ENCODE peak calls at places on chromosomes 13 and 19, in seven cellular contexts. H is fibroblast of lung, Q is uterus, Y is tibial artery, M is PC-9, C is stomach, K is astrocyte of the spinal cord. A is an unnamed sample.

GRCh38 chr13:32019612-32020233 is 11.9 kb upstream of the FRY start:
- DNase-seq in H (peak), Q (peak), Y (no peak), M (no peak), C (no peak), K (peak), A (no peak)

GRCh38 chr13:105177265-105177900 is 1358.1 kb downstream of the EFNB2 start:
- DNase-seq in H (peak), Q (no peak), Y (no peak), M (no peak), C (no peak), K (no peak), A (no peak)

GRCh38 chr13:40682449-40683240 is 16.2 kb upstream of the FOXO1 start:
- DNase-seq in H (peak), Q (no peak), Y (no peak), M (no peak), C (no peak), K (peak), A (no peak)

GRCh38 chr19:37943480-37943879 is 36.5 kb downstream of the SIPA1L3 start:
- DNase-seq in H (no peak), Q (no peak), Y (no peak), M (no peak), C (peak), K (no peak), A (no peak)

GRCh38 chr19:46373573-46374359 is 26.9 kb downstream of the PPP5C start:
- DNase-seq in H (peak), Q (peak), Y (peak), M (peak), C (peak), K (peak), A (no peak)

GRCh38 chr19:1259206-1259872 is 9.8 kb upstream of the CIRBP start:
- DNase-seq in H (peak), Q (peak), Y (peak), M (peak), C (peak), K (peak), A (no peak)

GRCh38 chr13:75881109-75881775 is 245.1 kb downstream of the LMO7 start:
- DNase-seq in H (peak), Q (no peak), Y (no peak), M (no peak), C (no peak), K (no peak), A (no peak)

GRCh38 chr13:59111711-59112110 is 1052.0 kb downstream of the DIAPH3 start:
- DNase-seq in H (peak), Q (no peak), Y (no peak), M (no peak), C (no peak), K (peak), A (peak)

GRCh38 chr19:47035127-47035494 is 13.3 kb downstream of the TMEM160 start:
- DNase-seq in H (peak), Q (no peak), Y (no peak), M (no peak), C (no peak), K (no peak), A (no peak)

GRCh38 chr13:33582121-33582520 is 235.8 kb upstream of the RFC3 start:
- DNase-seq in H (no peak), Q (no peak), Y (no peak), M (no peak), C (no peak), K (no peak), A (peak)

GRCh38 chr19:4327252-4327876 is 11.3 kb downstream of the STAP2 start:
- DNase-seq in H (peak), Q (peak), Y (peak), M (no peak), C (peak), K (peak), A (no peak)

GRCh38 chr19:45632468-45633196 is 6.6 kb downstream of the EML2 start:
- DNase-seq in H (peak), Q (peak), Y (peak), M (peak), C (peak), K (peak), A (peak)

GRCh38 chr19:58395220-58395978 is at the start of gene RNF225:
- DNase-seq in H (no peak), Q (no peak), Y (no peak), M (peak), C (no peak), K (no peak), A (no peak)

GRCh38 chr13:29523199-29523931 is 72.1 kb downstream of the SLC7A1 start:
- DNase-seq in H (peak), Q (no peak), Y (peak), M (no peak), C (no peak), K (peak), A (peak)

GRCh38 chr13:104487006-104487405 is 1420.8 kb upstream of the SLC10A2 start:
- DNase-seq in H (peak), Q (no peak), Y (no peak), M (no peak), C (no peak), K (peak), A (no peak)

GRCh38 chr13:113186061-113186900 is 22.2 kb downstream of the PCID2 start:
- DNase-seq in H (peak), Q (no peak), Y (no peak), M (no peak), C (no peak), K (peak), A (no peak)
- H3K4me3 ChIP-seq in H (no peak), Q (no peak), Y (no peak), M (no peak), C (no peak), K (no peak), A (no peak)

DNA sequence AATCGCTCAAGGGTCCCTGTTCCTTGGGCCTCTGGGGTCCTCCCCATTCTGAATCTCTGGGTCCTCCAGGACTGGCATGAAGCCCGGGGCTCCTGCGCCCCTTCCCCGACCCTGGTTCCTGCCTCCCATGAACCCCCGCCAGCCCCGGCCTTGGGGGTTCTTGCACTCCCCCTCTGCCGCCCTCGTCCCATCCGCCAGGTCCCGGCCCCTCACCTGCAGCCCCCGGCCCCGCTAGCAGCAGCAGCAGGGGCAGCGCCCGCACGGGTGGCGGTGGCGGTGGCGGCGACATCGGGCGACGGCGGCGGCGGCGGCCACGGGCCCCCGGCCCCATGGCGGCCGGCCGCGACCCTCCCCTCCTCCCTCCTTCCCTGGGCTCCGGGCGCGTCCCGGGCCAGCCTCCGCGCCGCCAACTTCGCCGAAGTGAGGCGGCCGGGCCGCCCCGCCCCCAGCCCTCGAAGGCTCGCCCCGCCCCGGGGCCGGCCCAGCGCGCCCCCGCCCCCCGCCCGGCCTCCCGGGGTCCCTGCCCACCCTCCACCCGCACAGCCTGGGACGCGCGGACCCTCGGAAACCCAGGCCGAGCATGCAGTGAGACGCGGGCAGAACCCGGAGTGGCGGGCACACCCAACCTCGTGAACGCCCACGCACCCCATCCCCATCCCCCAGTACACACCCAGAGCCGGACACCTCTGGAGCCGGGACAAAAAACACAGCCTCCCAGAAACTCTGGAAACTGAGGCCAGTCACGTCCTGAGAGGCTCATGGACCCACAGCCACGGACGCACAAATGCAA is at the start of gene NOTCH3:
- DNase-seq in H (no peak), Q (no peak), Y (no peak), M (no peak), C (no peak), K (no peak), A (no peak)
- H3K4me3 ChIP-seq in H (peak), Q (peak), Y (peak), M (peak), C (peak), K (peak), A (peak)

GRCh38 chr19:9295411-9295849 is 14.2 kb downstream of the ZNF699 start:
- DNase-seq in H (peak), Q (no peak), Y (no peak), M (no peak), C (no peak), K (no peak), A (no peak)
- H3K4me3 ChIP-seq in H (no peak), Q (no peak), Y (no peak), M (no peak), C (no peak), K (no peak), A (no peak)

DNA sequence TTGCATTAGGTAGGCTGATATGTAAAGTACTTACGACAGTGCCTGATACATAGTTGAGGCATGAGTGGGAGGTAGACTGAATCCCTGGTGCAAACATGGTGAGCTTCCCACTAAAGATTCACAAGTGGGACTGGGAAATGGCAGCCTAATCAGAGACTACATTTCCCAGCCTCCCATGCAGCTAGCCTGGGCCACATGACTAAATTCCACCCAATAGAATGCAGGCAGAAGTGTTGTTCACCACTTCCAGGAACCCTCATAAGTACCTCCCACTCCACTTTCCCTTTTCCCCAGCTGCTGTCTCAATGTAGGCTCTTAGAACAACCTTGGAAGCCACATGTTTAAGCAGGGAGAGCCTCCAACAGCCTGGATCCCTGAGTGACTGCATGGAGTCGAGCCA is 104.9 kb downstream of the CACNA1A start:
- DNase-seq in H (peak), Q (no peak), Y (no peak), M (no peak), C (no peak), K (peak), A (no peak)
- H3K4me3 ChIP-seq in H (no peak), Q (no peak), Y (no peak), M (no peak), C (no peak), K (no peak), A (no peak)

GRCh38 chr19:49488863-49489537 is 1.6 kb downstream of the RPL13A start:
- DNase-seq in H (no peak), Q (no peak), Y (no peak), M (no peak), C (no peak), K (no peak), A (no peak)

GRCh38 chr19:49491030-49491803 is 3.8 kb downstream of the RPL13A start:
- DNase-seq in H (no peak), Q (no peak), Y (no peak), M (no peak), C (no peak), K (no peak), A (no peak)

GRCh38 chr19:49489601-49490167 is 2.3 kb downstream of the RPL13A start:
- DNase-seq in H (no peak), Q (no peak), Y (no peak), M (no peak), C (no peak), K (no peak), A (no peak)

GRCh38 chr19:49491804-49492572 is 4.2 kb upstream of the RPS11 start:
- DNase-seq in H (no peak), Q (no peak), Y (no peak), M (no peak), C (no peak), K (no peak), A (no peak)

DNA sequence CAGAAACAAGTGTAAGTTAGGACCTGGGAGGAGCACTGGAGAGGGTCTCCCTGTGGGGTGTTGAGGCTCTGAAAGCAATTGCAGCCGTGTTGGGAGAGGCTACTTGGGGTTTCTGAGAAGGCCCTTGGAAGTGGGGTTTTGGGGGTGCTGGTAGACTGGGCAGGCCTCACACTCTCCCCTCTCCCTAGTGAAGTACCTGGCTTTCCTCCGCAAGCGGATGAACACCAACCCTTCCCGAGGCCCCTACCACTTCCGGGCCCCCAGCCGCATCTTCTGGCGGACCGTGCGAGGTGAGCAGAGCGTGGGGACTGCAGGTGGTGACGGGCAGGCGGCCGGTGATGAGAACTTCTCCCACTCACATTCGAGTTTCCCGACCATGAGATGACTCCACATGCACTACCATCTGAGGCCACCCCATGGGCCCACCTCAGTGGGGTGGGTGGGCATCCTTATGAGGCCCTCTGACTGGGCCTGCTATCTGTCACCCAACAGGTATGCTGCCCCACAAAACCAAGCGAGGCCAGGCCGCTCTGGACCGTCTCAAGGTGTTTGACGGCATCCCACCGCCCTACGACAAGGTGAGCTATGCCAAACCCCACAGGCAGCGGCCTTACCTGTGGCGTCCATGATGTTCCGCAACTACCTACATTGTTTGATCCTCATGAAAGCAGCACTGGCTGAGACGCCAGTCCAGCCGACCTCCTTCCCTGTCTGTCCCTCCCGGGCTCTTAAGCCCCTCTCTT is 3.0 kb downstream of the RPL13A start:
- DNase-seq in H (no peak), Q (no peak), Y (no peak), M (no peak), C (no peak), K (no peak), A (no peak)
- H3K4me3 ChIP-seq in H (peak), Q (no peak), Y (no peak), M (peak), C (peak), K (no peak), A (no peak)